ENCODE peak calls at places on chromosomes 4 and X, in four cellular contexts. One of them, this sample, is unnamed.

GRCh38 chr4:145909331-145909730 is 29.3 kb downstream of the ZNF827 start:
- DNase-seq in stimulated activated naive B cell treated with anti-CD40 and anti-IgM and Interleukin-4, amounts not matched to agents 10 μg/mL and 1 μg/mL and 100 μg/mL, for 72 hours: no peak
- DNase-seq in activated CD4-positive, alpha-beta T cell treated with anti-CD3 and anti-CD28 coated beads, Interleukin-2, amount 10 ng/mL, durations not matched to agents 7 days and 5 days: no peak
- DNase-seq in hippocampal formation: no peak
- DNase-seq in this sample: peak; percentile 42

GRCh38 chrX:136754641-136755040 is 26.1 kb downstream of the ARHGEF6 start:
- DNase-seq in stimulated activated naive B cell treated with anti-CD40 and anti-IgM and Interleukin-4, amounts not matched to agents 10 μg/mL and 1 μg/mL and 100 μg/mL, for 72 hours: no peak
- DNase-seq in activated CD4-positive, alpha-beta T cell treated with anti-CD3 and anti-CD28 coated beads, Interleukin-2, amount 10 ng/mL, durations not matched to agents 7 days and 5 days: peak; percentile 46
- DNase-seq in hippocampal formation: peak; percentile 11
- DNase-seq in this sample: no peak

GRCh38 chrX:1323315-1323714 is 13.3 kb upstream of the IL3RA start:
- DNase-seq in stimulated activated naive B cell treated with anti-CD40 and anti-IgM and Interleukin-4, amounts not matched to agents 10 μg/mL and 1 μg/mL and 100 μg/mL, for 72 hours: peak; percentile 77
- DNase-seq in activated CD4-positive, alpha-beta T cell treated with anti-CD3 and anti-CD28 coated beads, Interleukin-2, amount 10 ng/mL, durations not matched to agents 7 days and 5 days: peak; percentile 69
- DNase-seq in hippocampal formation: no peak
- DNase-seq in this sample: peak; percentile 35

GRCh38 chr4:147547314-147548056 is 66.6 kb downstream of the EDNRA start:
- DNase-seq in stimulated activated naive B cell treated with anti-CD40 and anti-IgM and Interleukin-4, amounts not matched to agents 10 μg/mL and 1 μg/mL and 100 μg/mL, for 72 hours: no peak
- DNase-seq in activated CD4-positive, alpha-beta T cell treated with anti-CD3 and anti-CD28 coated beads, Interleukin-2, amount 10 ng/mL, durations not matched to agents 7 days and 5 days: no peak
- DNase-seq in hippocampal formation: no peak
- DNase-seq in this sample: no peak

GRCh38 chr4:4267981-4268380 is 20.0 kb upstream of the TMEM128 start:
- DNase-seq in stimulated activated naive B cell treated with anti-CD40 and anti-IgM and Interleukin-4, amounts not matched to agents 10 μg/mL and 1 μg/mL and 100 μg/mL, for 72 hours: no peak
- DNase-seq in activated CD4-positive, alpha-beta T cell treated with anti-CD3 and anti-CD28 coated beads, Interleukin-2, amount 10 ng/mL, durations not matched to agents 7 days and 5 days: no peak
- DNase-seq in hippocampal formation: no peak
- DNase-seq in this sample: no peak

GRCh38 chr4:85243857-85244256 is 231.1 kb upstream of the ARHGAP24 start:
- DNase-seq in stimulated activated naive B cell treated with anti-CD40 and anti-IgM and Interleukin-4, amounts not matched to agents 10 μg/mL and 1 μg/mL and 100 μg/mL, for 72 hours: no peak
- DNase-seq in activated CD4-positive, alpha-beta T cell treated with anti-CD3 and anti-CD28 coated beads, Interleukin-2, amount 10 ng/mL, durations not matched to agents 7 days and 5 days: no peak
- DNase-seq in hippocampal formation: no peak
- DNase-seq in this sample: no peak

GRCh38 chrX:19863237-19864223 is 23.9 kb downstream of the SH3KBP1 start:
- DNase-seq in stimulated activated naive B cell treated with anti-CD40 and anti-IgM and Interleukin-4, amounts not matched to agents 10 μg/mL and 1 μg/mL and 100 μg/mL, for 72 hours: no peak
- DNase-seq in activated CD4-positive, alpha-beta T cell treated with anti-CD3 and anti-CD28 coated beads, Interleukin-2, amount 10 ng/mL, durations not matched to agents 7 days and 5 days: no peak
- DNase-seq in hippocampal formation: no peak
- DNase-seq in this sample: no peak

GRCh38 chrX:75038925-75039324 is 113.7 kb upstream of the NEXMIF start:
- DNase-seq in stimulated activated naive B cell treated with anti-CD40 and anti-IgM and Interleukin-4, amounts not matched to agents 10 μg/mL and 1 μg/mL and 100 μg/mL, for 72 hours: no peak
- DNase-seq in activated CD4-positive, alpha-beta T cell treated with anti-CD3 and anti-CD28 coated beads, Interleukin-2, amount 10 ng/mL, durations not matched to agents 7 days and 5 days: peak; percentile 16
- DNase-seq in hippocampal formation: no peak
- DNase-seq in this sample: no peak

GRCh38 chrX:118216086-118216485 is 99.5 kb upstream of the KLHL13 start:
- DNase-seq in stimulated activated naive B cell treated with anti-CD40 and anti-IgM and Interleukin-4, amounts not matched to agents 10 μg/mL and 1 μg/mL and 100 μg/mL, for 72 hours: no peak
- DNase-seq in activated CD4-positive, alpha-beta T cell treated with anti-CD3 and anti-CD28 coated beads, Interleukin-2, amount 10 ng/mL, durations not matched to agents 7 days and 5 days: no peak
- DNase-seq in hippocampal formation: no peak
- DNase-seq in this sample: peak; percentile 60

GRCh38 chr4:151331276-151332042 is 6.1 kb upstream of the SH3D19 start:
- DNase-seq in stimulated activated naive B cell treated with anti-CD40 and anti-IgM and Interleukin-4, amounts not matched to agents 10 μg/mL and 1 μg/mL and 100 μg/mL, for 72 hours: no peak
- DNase-seq in activated CD4-positive, alpha-beta T cell treated with anti-CD3 and anti-CD28 coated beads, Interleukin-2, amount 10 ng/mL, durations not matched to agents 7 days and 5 days: no peak
- DNase-seq in hippocampal formation: no peak
- DNase-seq in this sample: peak; percentile 44

GRCh38 chr4:139556735-139557505 is 901 bp upstream of the SETD7 start:
- DNase-seq in stimulated activated naive B cell treated with anti-CD40 and anti-IgM and Interleukin-4, amounts not matched to agents 10 μg/mL and 1 μg/mL and 100 μg/mL, for 72 hours: peak; percentile 54
- DNase-seq in activated CD4-positive, alpha-beta T cell treated with anti-CD3 and anti-CD28 coated beads, Interleukin-2, amount 10 ng/mL, durations not matched to agents 7 days and 5 days: peak; percentile 48
- DNase-seq in hippocampal formation: peak; percentile 61
- DNase-seq in this sample: peak; percentile 16

GRCh38 chr4:2908686-2909085 is 54.5 kb downstream of the NOP14 start:
- DNase-seq in stimulated activated naive B cell treated with anti-CD40 and anti-IgM and Interleukin-4, amounts not matched to agents 10 μg/mL and 1 μg/mL and 100 μg/mL, for 72 hours: no peak
- DNase-seq in activated CD4-positive, alpha-beta T cell treated with anti-CD3 and anti-CD28 coated beads, Interleukin-2, amount 10 ng/mL, durations not matched to agents 7 days and 5 days: no peak
- DNase-seq in hippocampal formation: no peak
- DNase-seq in this sample: no peak

GRCh38 chrX:152641996-152642395 is 4.3 kb downstream of the GABRQ start:
- DNase-seq in stimulated activated naive B cell treated with anti-CD40 and anti-IgM and Interleukin-4, amounts not matched to agents 10 μg/mL and 1 μg/mL and 100 μg/mL, for 72 hours: no peak
- DNase-seq in activated CD4-positive, alpha-beta T cell treated with anti-CD3 and anti-CD28 coated beads, Interleukin-2, amount 10 ng/mL, durations not matched to agents 7 days and 5 days: no peak
- DNase-seq in hippocampal formation: peak; percentile 3
- DNase-seq in this sample: no peak

GRCh38 chr4:7590205-7590604 is 155.5 kb upstream of the PSAPL1 start:
- DNase-seq in stimulated activated naive B cell treated with anti-CD40 and anti-IgM and Interleukin-4, amounts not matched to agents 10 μg/mL and 1 μg/mL and 100 μg/mL, for 72 hours: no peak
- DNase-seq in activated CD4-positive, alpha-beta T cell treated with anti-CD3 and anti-CD28 coated beads, Interleukin-2, amount 10 ng/mL, durations not matched to agents 7 days and 5 days: no peak
- DNase-seq in hippocampal formation: no peak
- DNase-seq in this sample: no peak

GRCh38 chr4:101885574-101885973 is 95.0 kb downstream of the BANK1 start:
- DNase-seq in stimulated activated naive B cell treated with anti-CD40 and anti-IgM and Interleukin-4, amounts not matched to agents 10 μg/mL and 1 μg/mL and 100 μg/mL, for 72 hours: no peak
- DNase-seq in activated CD4-positive, alpha-beta T cell treated with anti-CD3 and anti-CD28 coated beads, Interleukin-2, amount 10 ng/mL, durations not matched to agents 7 days and 5 days: no peak
- DNase-seq in hippocampal formation: no peak
- DNase-seq in this sample: no peak

GRCh38 chr4:10532155-10532554 is 74.9 kb upstream of the ZNF518B start:
- DNase-seq in stimulated activated naive B cell treated with anti-CD40 and anti-IgM and Interleukin-4, amounts not matched to agents 10 μg/mL and 1 μg/mL and 100 μg/mL, for 72 hours: no peak
- DNase-seq in activated CD4-positive, alpha-beta T cell treated with anti-CD3 and anti-CD28 coated beads, Interleukin-2, amount 10 ng/mL, durations not matched to agents 7 days and 5 days: no peak
- DNase-seq in hippocampal formation: no peak
- DNase-seq in this sample: no peak

This sample was measured in RCC 7860.